ENCODE peak calls at places on chromosomes 1 and 21, in seven cellular contexts. One of them, this sample, is unnamed.

GRCh38 chr1:154403300-154403943 is 1.7 kb upstream of the IL6R start:
- DNase-seq in AG04450: no peak
- DNase-seq in spleen: no peak
- DNase-seq in effector memory CD4-positive, alpha-beta T cell: peak; percentile 27
- DNase-seq in CD8-positive, alpha-beta memory T cell: peak; percentile 15
- DNase-seq in right lobe of liver: peak; percentile 64
- DNase-seq in tibial artery: peak; percentile 58
- DNase-seq in this sample: no peak

GRCh38 chr1:231603598-231604275 is 22.9 kb upstream of the DISC1 start:
- DNase-seq in right lobe of liver: no peak
- DNase-seq in AG04450: no peak
- DNase-seq in spleen: no peak
- DNase-seq in effector memory CD4-positive, alpha-beta T cell: peak; percentile 23
- DNase-seq in CD8-positive, alpha-beta memory T cell: no peak
- DNase-seq in tibial artery: no peak
- DNase-seq in this sample: no peak

GRCh38 chr1:110896090-110896489 is 23.1 kb downstream of the CD53 start:
- DNase-seq in right lobe of liver: no peak
- DNase-seq in CD8-positive, alpha-beta memory T cell: no peak
- DNase-seq in effector memory CD4-positive, alpha-beta T cell: no peak
- DNase-seq in spleen: no peak
- DNase-seq in AG04450: no peak
- DNase-seq in tibial artery: no peak
- DNase-seq in this sample: no peak

GRCh38 chr1:94819945-94820746 is at the start of gene SLC44A3:
- DNase-seq in AG04450: no peak
- DNase-seq in CD8-positive, alpha-beta memory T cell: no peak
- DNase-seq in spleen: peak; percentile 88
- DNase-seq in right lobe of liver: peak; percentile 66
- DNase-seq in tibial artery: no peak
- DNase-seq in effector memory CD4-positive, alpha-beta T cell: no peak
- DNase-seq in this sample: peak; percentile 55

GRCh38 chr1:234553241-234554156 is 56.5 kb downstream of the IRF2BP2 start:
- DNase-seq in AG04450: no peak
- DNase-seq in right lobe of liver: no peak
- DNase-seq in effector memory CD4-positive, alpha-beta T cell: no peak
- DNase-seq in CD8-positive, alpha-beta memory T cell: no peak
- DNase-seq in tibial artery: no peak
- DNase-seq in spleen: no peak
- DNase-seq in this sample: no peak

GRCh38 chr1:236860096-236860495 is 65.0 kb downstream of the MTR start:
- DNase-seq in AG04450: no peak
- DNase-seq in effector memory CD4-positive, alpha-beta T cell: no peak
- DNase-seq in right lobe of liver: no peak
- DNase-seq in spleen: no peak
- DNase-seq in tibial artery: no peak
- DNase-seq in CD8-positive, alpha-beta memory T cell: no peak
- DNase-seq in this sample: no peak

GRCh38 chr1:75203415-75204277 is 69.5 kb downstream of the LHX8 start:
- DNase-seq in right lobe of liver: no peak
- DNase-seq in tibial artery: no peak
- DNase-seq in AG04450: peak; percentile 0
- DNase-seq in spleen: no peak
- DNase-seq in effector memory CD4-positive, alpha-beta T cell: no peak
- DNase-seq in CD8-positive, alpha-beta memory T cell: no peak
- DNase-seq in this sample: no peak

GRCh38 chr1:71448444-71448843 is 367.6 kb upstream of the ZRANB2 start:
- DNase-seq in effector memory CD4-positive, alpha-beta T cell: no peak
- DNase-seq in AG04450: no peak
- DNase-seq in right lobe of liver: no peak
- DNase-seq in CD8-positive, alpha-beta memory T cell: no peak
- DNase-seq in tibial artery: no peak
- DNase-seq in spleen: no peak
- DNase-seq in this sample: no peak

GRCh38 chr1:167881786-167882185 is 32.1 kb downstream of the ADCY10 start:
- DNase-seq in effector memory CD4-positive, alpha-beta T cell: no peak
- DNase-seq in CD8-positive, alpha-beta memory T cell: no peak
- DNase-seq in tibial artery: no peak
- DNase-seq in AG04450: no peak
- DNase-seq in spleen: no peak
- DNase-seq in right lobe of liver: no peak
- DNase-seq in this sample: no peak

GRCh38 chr1:184792450-184792969 is 37.9 kb upstream of the EDEM3 start:
- DNase-seq in AG04450: peak; percentile 84
- DNase-seq in tibial artery: peak; percentile 93
- DNase-seq in effector memory CD4-positive, alpha-beta T cell: no peak
- DNase-seq in CD8-positive, alpha-beta memory T cell: no peak
- DNase-seq in right lobe of liver: peak; percentile 89
- DNase-seq in spleen: no peak
- DNase-seq in this sample: peak; percentile 64

GRCh38 chr1:228515200-228515834 is 28.1 kb downstream of the RNF187 start:
- DNase-seq in right lobe of liver: no peak
- DNase-seq in AG04450: peak; percentile 18
- DNase-seq in CD8-positive, alpha-beta memory T cell: no peak
- DNase-seq in effector memory CD4-positive, alpha-beta T cell: peak; percentile 27
- DNase-seq in tibial artery: peak; percentile 7
- DNase-seq in spleen: no peak
- DNase-seq in this sample: no peak

GRCh38 chr1:20279507-20279906 is 11.2 kb upstream of the VWA5B1 start:
- DNase-seq in right lobe of liver: no peak
- DNase-seq in CD8-positive, alpha-beta memory T cell: no peak
- DNase-seq in effector memory CD4-positive, alpha-beta T cell: no peak
- DNase-seq in tibial artery: no peak
- DNase-seq in AG04450: no peak
- DNase-seq in spleen: no peak
- DNase-seq in this sample: no peak

GRCh38 chr1:48470506-48470905 is 1.5 kb downstream of the SPATA6 start:
- DNase-seq in AG04450: no peak
- DNase-seq in CD8-positive, alpha-beta memory T cell: no peak
- DNase-seq in effector memory CD4-positive, alpha-beta T cell: no peak
- DNase-seq in spleen: no peak
- DNase-seq in tibial artery: peak; percentile 71
- DNase-seq in right lobe of liver: no peak
- DNase-seq in this sample: peak; percentile 66

GRCh38 chr1:232982238-232982944 is 32.0 kb downstream of the NTPCR start:
- DNase-seq in effector memory CD4-positive, alpha-beta T cell: no peak
- DNase-seq in spleen: no peak
- DNase-seq in tibial artery: no peak
- DNase-seq in right lobe of liver: no peak
- DNase-seq in AG04450: no peak
- DNase-seq in CD8-positive, alpha-beta memory T cell: no peak
- DNase-seq in this sample: no peak

GRCh38 chr1:219689774-219690173 is 76.9 kb upstream of the ZC3H11B start:
- DNase-seq in effector memory CD4-positive, alpha-beta T cell: no peak
- DNase-seq in tibial artery: no peak
- DNase-seq in CD8-positive, alpha-beta memory T cell: no peak
- DNase-seq in spleen: no peak
- DNase-seq in AG04450: no peak
- DNase-seq in right lobe of liver: no peak
- DNase-seq in this sample: no peak

GRCh38 chr1:233561708-233562426 is 52.0 kb upstream of the KCNK1 start:
- DNase-seq in CD8-positive, alpha-beta memory T cell: no peak
- DNase-seq in tibial artery: no peak
- DNase-seq in spleen: no peak
- DNase-seq in right lobe of liver: no peak
- DNase-seq in effector memory CD4-positive, alpha-beta T cell: no peak
- DNase-seq in AG04450: no peak
- DNase-seq in this sample: no peak

GRCh38 chr21:25535811-25536210 is 71.5 kb downstream of the MRPL39 start:
- DNase-seq in effector memory CD4-positive, alpha-beta T cell: no peak
- DNase-seq in spleen: no peak
- DNase-seq in AG04450: no peak
- DNase-seq in right lobe of liver: no peak
- DNase-seq in tibial artery: no peak
- DNase-seq in CD8-positive, alpha-beta memory T cell: no peak
- DNase-seq in this sample: no peak

GRCh38 chr21:35528109-35529042 is 479.3 kb upstream of the RUNX1 start:
- DNase-seq in spleen: peak; percentile 90
- DNase-seq in right lobe of liver: no peak
- DNase-seq in AG04450: no peak
- DNase-seq in effector memory CD4-positive, alpha-beta T cell: no peak
- DNase-seq in CD8-positive, alpha-beta memory T cell: peak; percentile 9
- DNase-seq in tibial artery: peak; percentile 64
- DNase-seq in this sample: peak; percentile 77

GRCh38 chr21:28135646-28136045 is 857.0 kb downstream of the LTN1 start:
- DNase-seq in spleen: no peak
- DNase-seq in right lobe of liver: no peak
- DNase-seq in CD8-positive, alpha-beta memory T cell: no peak
- DNase-seq in AG04450: no peak
- DNase-seq in tibial artery: no peak
- DNase-seq in effector memory CD4-positive, alpha-beta T cell: no peak
- DNase-seq in this sample: peak; percentile 38

DNA sequence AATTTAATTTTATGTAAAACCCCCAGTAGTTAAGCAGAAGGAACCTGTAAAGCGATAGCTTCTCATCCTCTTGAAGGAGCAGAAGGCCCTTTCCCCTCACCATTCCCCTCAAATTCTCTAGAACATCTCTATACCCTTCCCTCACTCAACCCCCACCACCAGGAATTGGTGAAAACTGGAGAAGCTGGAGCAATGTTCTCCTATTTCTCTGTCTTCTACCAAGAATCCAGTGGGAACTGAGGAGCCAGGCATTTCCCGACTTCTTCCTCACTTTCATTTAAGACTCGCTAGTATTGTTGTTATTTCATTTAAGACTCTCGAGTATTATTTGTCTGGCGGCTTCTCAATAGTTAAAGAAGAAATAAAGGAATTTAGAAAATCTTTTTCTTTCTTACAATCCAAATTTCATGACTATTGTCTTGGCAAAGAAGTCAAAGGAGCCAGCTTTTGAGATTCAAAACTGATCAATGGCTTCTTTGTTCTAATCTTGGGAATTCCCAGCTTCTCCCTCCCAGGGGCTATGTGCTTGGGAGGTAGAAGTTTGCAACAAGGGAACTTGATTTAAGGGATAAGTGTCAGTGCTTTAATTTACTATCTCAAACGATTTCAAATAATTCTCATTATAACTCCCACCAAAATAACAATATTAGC is 253.3 kb upstream of the ADGRL2 start:
- DNase-seq in AG04450: no peak
- DNase-seq in right lobe of liver: no peak
- DNase-seq in effector memory CD4-positive, alpha-beta T cell: no peak
- DNase-seq in CD8-positive, alpha-beta memory T cell: no peak
- DNase-seq in tibial artery: no peak
- DNase-seq in spleen: no peak
- DNase-seq in this sample: no peak
- H3K27ac ChIP-seq in AG04450: no peak overlapping the region
- H3K27ac ChIP-seq in right lobe of liver: no peak overlapping the region
- H3K27ac ChIP-seq in effector memory CD4-positive, alpha-beta T cell: no peak overlapping the region
- H3K27ac ChIP-seq in CD8-positive, alpha-beta memory T cell: no peak overlapping the region
- H3K27ac ChIP-seq in tibial artery: no peak overlapping the region
- H3K27ac ChIP-seq in spleen: no peak overlapping the region
- H3K27ac ChIP-seq in this sample: no peak overlapping the region

GRCh38 chr1:90835661-90836344 is 118.7 kb upstream of the BARHL2 start:
- DNase-seq in AG04450: no peak
- DNase-seq in tibial artery: no peak
- DNase-seq in effector memory CD4-positive, alpha-beta T cell: no peak
- DNase-seq in spleen: no peak
- DNase-seq in right lobe of liver: no peak
- DNase-seq in CD8-positive, alpha-beta memory T cell: no peak
- DNase-seq in this sample: peak; percentile 82
- H3K4me3 ChIP-seq in AG04450: no peak overlapping the region
- H3K4me3 ChIP-seq in tibial artery: peak overlapping the region; percentile 46
- H3K4me3 ChIP-seq in effector memory CD4-positive, alpha-beta T cell: peak overlapping the region; percentile 26
- H3K4me3 ChIP-seq in spleen: peak overlapping the region; percentile 10
- H3K4me3 ChIP-seq in right lobe of liver: peak overlapping the region; percentile 10
- H3K4me3 ChIP-seq in CD8-positive, alpha-beta memory T cell: no peak overlapping the region
- H3K4me3 ChIP-seq in this sample: no peak overlapping the region

GRCh38 chr1:2112280-2112701 is 62.1 kb downstream of the PRKCZ start:
- DNase-seq in effector memory CD4-positive, alpha-beta T cell: no peak
- DNase-seq in tibial artery: no peak
- DNase-seq in CD8-positive, alpha-beta memory T cell: no peak
- DNase-seq in spleen: no peak
- DNase-seq in right lobe of liver: no peak
- DNase-seq in AG04450: no peak
- DNase-seq in this sample: no peak
- H3K27ac ChIP-seq in effector memory CD4-positive, alpha-beta T cell: no peak overlapping the region
- H3K27ac ChIP-seq in tibial artery: no peak overlapping the region
- H3K27ac ChIP-seq in CD8-positive, alpha-beta memory T cell: no peak overlapping the region
- H3K27ac ChIP-seq in spleen: peak overlapping the region; percentile 46
- H3K27ac ChIP-seq in right lobe of liver: no peak overlapping the region
- H3K27ac ChIP-seq in AG04450: no peak overlapping the region
- H3K27ac ChIP-seq in this sample: no peak overlapping the region

GRCh38 chr1:203419558-203419957 is 56.0 kb upstream of the PRELP start:
- DNase-seq in AG04450: no peak
- DNase-seq in effector memory CD4-positive, alpha-beta T cell: no peak
- DNase-seq in tibial artery: no peak
- DNase-seq in right lobe of liver: no peak
- DNase-seq in spleen: no peak
- DNase-seq in CD8-positive, alpha-beta memory T cell: no peak
- DNase-seq in this sample: no peak
- H3K4me3 ChIP-seq in AG04450: no peak overlapping the region
- H3K4me3 ChIP-seq in effector memory CD4-positive, alpha-beta T cell: no peak overlapping the region
- H3K4me3 ChIP-seq in tibial artery: no peak overlapping the region
- H3K4me3 ChIP-seq in right lobe of liver: no peak overlapping the region
- H3K4me3 ChIP-seq in spleen: no peak overlapping the region
- H3K4me3 ChIP-seq in CD8-positive, alpha-beta memory T cell: no peak overlapping the region
- H3K4me3 ChIP-seq in this sample: no peak overlapping the region

DNA sequence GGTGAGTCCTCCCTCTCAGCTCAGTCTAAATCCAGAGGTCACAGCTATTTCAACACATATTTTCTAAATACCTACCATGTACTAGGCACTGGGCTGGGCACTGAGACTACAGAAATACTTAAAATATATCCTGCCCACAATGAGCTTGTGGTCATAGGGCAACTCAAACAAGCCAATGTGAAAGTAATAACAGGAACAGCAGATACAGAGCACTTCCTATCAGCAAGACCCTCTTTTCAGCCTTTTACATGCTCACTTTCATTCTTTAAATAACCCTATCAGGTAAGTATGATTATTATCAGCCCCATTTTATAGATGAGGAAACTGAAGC is 71.9 kb downstream of the CD34 start:
- DNase-seq in tibial artery: no peak
- DNase-seq in effector memory CD4-positive, alpha-beta T cell: no peak
- DNase-seq in spleen: no peak
- DNase-seq in right lobe of liver: no peak
- DNase-seq in CD8-positive, alpha-beta memory T cell: no peak
- DNase-seq in AG04450: no peak
- DNase-seq in this sample: no peak
- H3K27ac ChIP-seq in tibial artery: peak overlapping the region; percentile 52
- H3K27ac ChIP-seq in effector memory CD4-positive, alpha-beta T cell: no peak overlapping the region
- H3K27ac ChIP-seq in spleen: peak overlapping the region; percentile 56
- H3K27ac ChIP-seq in right lobe of liver: no peak overlapping the region
- H3K27ac ChIP-seq in CD8-positive, alpha-beta memory T cell: no peak overlapping the region
- H3K27ac ChIP-seq in AG04450: no peak overlapping the region
- H3K27ac ChIP-seq in this sample: no peak overlapping the region

DNA sequence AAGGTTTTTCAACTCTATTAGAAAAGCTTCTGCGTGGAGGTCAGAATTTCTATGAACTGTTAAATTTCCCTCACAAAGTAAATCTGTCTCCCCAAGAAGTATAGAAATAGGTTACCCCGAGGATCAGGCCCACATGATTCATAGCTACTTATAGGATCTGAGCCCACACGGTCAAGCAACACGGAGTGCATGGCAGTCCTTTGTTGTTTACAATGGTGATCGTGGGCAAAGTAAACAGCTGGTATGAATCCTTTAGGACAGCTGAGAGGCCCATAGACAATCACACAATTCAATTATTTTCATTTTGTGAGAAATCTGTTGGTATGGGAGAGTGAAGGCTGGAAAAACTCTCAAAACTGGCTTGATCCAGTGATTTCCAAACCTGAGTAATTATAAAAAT is 58.9 kb upstream of the RCOR3 start:
- DNase-seq in CD8-positive, alpha-beta memory T cell: no peak
- DNase-seq in right lobe of liver: no peak
- DNase-seq in AG04450: no peak
- DNase-seq in tibial artery: no peak
- DNase-seq in spleen: no peak
- DNase-seq in effector memory CD4-positive, alpha-beta T cell: no peak
- DNase-seq in this sample: no peak
- H3K4me3 ChIP-seq in CD8-positive, alpha-beta memory T cell: no peak overlapping the region
- H3K4me3 ChIP-seq in right lobe of liver: no peak overlapping the region
- H3K4me3 ChIP-seq in AG04450: no peak overlapping the region
- H3K4me3 ChIP-seq in tibial artery: no peak overlapping the region
- H3K4me3 ChIP-seq in spleen: no peak overlapping the region
- H3K4me3 ChIP-seq in effector memory CD4-positive, alpha-beta T cell: no peak overlapping the region
- H3K4me3 ChIP-seq in this sample: no peak overlapping the region